ENCODE peak calls at places on chromosomes 12 and 14, in nine cellular contexts. O is neuronal stem cell; B is LoVo; A is left cardiac atrium; L is AG09319; T is A549; N is HL-60; V is CD8-positive, alpha-beta T cell; U is fibroblast of mammary gland. S is an unnamed sample.

GRCh38 chr14:105023791-105024480 is 3.1 kb upstream of the CDCA4 start:
- DNase-seq in O (no peak), B (no peak), A (no peak), L (no peak), T (peak; percentile 61), N (no peak), V (no peak), U (peak; percentile 81), S (no peak)

GRCh38 chr14:104395276-104395675 is 184.3 kb upstream of the C14orf180 start:
- DNase-seq in O (no peak), B (no peak), A (no peak), L (no peak), T (no peak), N (no peak), V (no peak), U (no peak), S (no peak)

GRCh38 chr12:53564276-53564675 is 57.0 kb upstream of the NPFF start:
- DNase-seq in O (no peak), B (no peak), A (no peak), L (no peak), T (no peak), N (no peak), V (no peak), U (no peak), S (no peak)

GRCh38 chr12:42946776-42947435 is 357.4 kb upstream of the PRICKLE1 start:
- DNase-seq in O (no peak), B (no peak), A (no peak), L (no peak), T (no peak), N (no peak), V (no peak), U (peak; percentile 39), S (no peak)

GRCh38 chr12:105031061-105031807 is 45.1 kb downstream of the NOPCHAP1 start:
- DNase-seq in O (no peak), B (no peak), A (no peak), L (no peak), T (no peak), N (no peak), V (no peak), U (no peak), S (no peak)

GRCh38 chr14:100285021-100285912 is 21.0 kb downstream of the SLC25A29 start:
- DNase-seq in O (peak; percentile 66), B (peak; percentile 72), A (peak; percentile 76), L (no peak), T (peak; percentile 81), N (peak; percentile 59), V (peak; percentile 74), U (peak; percentile 40), S (peak; percentile 76)

GRCh38 chr12:42372154-42372791 is 46.3 kb downstream of the PPHLN1 start:
- DNase-seq in O (peak; percentile 51), B (peak; percentile 52), A (no peak), L (no peak), T (peak; percentile 73), N (peak; percentile 21), V (no peak), U (peak; percentile 57), S (no peak)

GRCh38 chr12:78181544-78182162 is 351.0 kb downstream of the NAV3 start:
- DNase-seq in O (no peak), B (peak; percentile 77), A (no peak), L (no peak), T (peak; percentile 65), N (no peak), V (no peak), U (peak; percentile 38), S (no peak)

S was measured in stimulated activated CD4-positive, alpha-beta T cell treated with anti-CD3 and anti-CD28 coated beads, Interleukin-1b, Interleukin-23, amount 100 ng/mL, for 48 hours.